ENCODE peak calls at places on chromosome 11, in eight cellular contexts. X is heart right ventricle; R is spleen; I is psoas muscle; V is adrenal gland; M is neural progenitor cell; F is H9; S is CD8-positive, alpha-beta T cell. A is an unnamed sample.

GRCh38 chr11:10807629-10808552 is 835 bp downstream of the EIF4G2 start:
- DNase-seq in I (peak; percentile 74), V (peak; percentile 70), M (peak; percentile 65), S (peak; percentile 37), R (peak; percentile 93), X (peak; percentile 86), F (no peak), A (peak; percentile 43)

GRCh38 chr11:134346101-134346975 is 14.6 kb downstream of the GLB1L2 start:
- DNase-seq in S (no peak), X (no peak), V (peak; percentile 13), I (no peak), M (no peak), R (no peak), F (peak; percentile 20), A (peak; percentile 7)

GRCh38 chr11:59510917-59511589 is at the start of gene OR4D9:
- DNase-seq in V (no peak), R (no peak), F (no peak), X (no peak), I (no peak), S (no peak), M (no peak), A (no peak)

GRCh38 chr11:8793114-8793777 is 110.7 kb downstream of the RPL27A start:
- DNase-seq in V (no peak), I (no peak), S (no peak), M (no peak), R (no peak), X (no peak), F (no peak), A (no peak)

GRCh38 chr11:7437706-7438105 is 47.6 kb upstream of the OLFML1 start:
- DNase-seq in X (no peak), R (no peak), S (no peak), I (no peak), M (no peak), F (no peak), V (no peak), A (no peak)

GRCh38 chr11:128040603-128041002 is 546.8 kb downstream of the ETS1 start:
- DNase-seq in R (no peak), V (no peak), S (no peak), M (no peak), F (no peak), X (no peak), I (no peak), A (no peak)

GRCh38 chr11:102111011-102111786 is 952 bp downstream of the YAP1 start:
- DNase-seq in R (no peak), S (no peak), X (peak; percentile 76), F (peak; percentile 91), M (peak; percentile 93), I (peak; percentile 85), V (peak; percentile 84), A (peak; percentile 76)

GRCh38 chr11:68370211-68371111 is 58.1 kb downstream of the LRP5 start:
- DNase-seq in R (no peak), I (no peak), M (no peak), S (no peak), X (peak; percentile 39), V (no peak), F (no peak), A (no peak)

GRCh38 chr11:117878314-117878938 is 2.0 kb upstream of the FXYD6 start:
- DNase-seq in X (no peak), R (no peak), F (no peak), V (peak; percentile 5), M (no peak), S (no peak), I (no peak), A (no peak)

GRCh38 chr11:1026163-1026450 is 10.4 kb downstream of the MUC6 start:
- DNase-seq in V (no peak), F (no peak), X (no peak), M (no peak), S (no peak), I (no peak), R (no peak), A (no peak)

GRCh38 chr11:118607401-118608267 is at the start of gene PHLDB1:
- DNase-seq in S (peak; percentile 57), M (peak; percentile 65), R (peak; percentile 84), F (peak; percentile 64), I (peak; percentile 72), V (peak; percentile 63), X (peak; percentile 76), A (peak; percentile 84)

GRCh38 chr11:44785856-44786606 is 59.3 kb downstream of the TSPAN18 start:
- DNase-seq in F (peak; percentile 55), X (no peak), S (no peak), V (no peak), R (peak; percentile 51), M (peak; percentile 41), I (no peak), A (no peak)

GRCh38 chr11:69392104-69392653 is 89.3 kb upstream of the LINC01488 start:
- DNase-seq in R (peak; percentile 34), F (no peak), V (no peak), S (no peak), I (no peak), M (no peak), X (no peak), A (no peak)

GRCh38 chr11:129733981-129734380 is 81.7 kb upstream of the TMEM45B start:
- DNase-seq in X (no peak), R (no peak), S (no peak), I (no peak), F (no peak), M (no peak), V (no peak), A (no peak)

GRCh38 chr11:16938061-16938460 is 76.2 kb downstream of the PLEKHA7 start:
- DNase-seq in F (no peak), M (no peak), V (no peak), S (no peak), X (no peak), I (no peak), R (no peak), A (no peak)

GRCh38 chr11:76236092-76237026 is 30.1 kb upstream of the WNT11 start:
- DNase-seq in S (peak; percentile 37), F (peak; percentile 84), R (peak; percentile 89), I (peak; percentile 71), M (peak; percentile 93), X (no peak), V (peak; percentile 78), A (no peak)
- H3K27ac ChIP-seq in S (peak overlapping the region; percentile 63), F (no peak overlapping the region), R (peak overlapping the region; percentile 91), I (peak overlapping the region; percentile 80), M (no peak overlapping the region), X (peak overlapping the region; percentile 87), V (peak overlapping the region; percentile 95), A (peak overlapping the region; percentile 26)

GRCh38 chr11:70510106-70510505 is 111.8 kb downstream of the CTTN start:
- DNase-seq in R (peak; percentile 42), M (no peak), X (no peak), S (no peak), F (no peak), V (no peak), I (no peak), A (no peak)

GRCh38 chr11:70510571-70510970 is 112.2 kb downstream of the CTTN start:
- DNase-seq in S (no peak), M (no peak), R (peak; percentile 40), V (no peak), F (no peak), X (no peak), I (peak; percentile 5), A (no peak)

GRCh38 chr11:70512716-70513115 is 114.4 kb downstream of the CTTN start:
- DNase-seq in X (no peak), S (no peak), R (no peak), I (no peak), V (no peak), M (no peak), F (no peak), A (no peak)

GRCh38 chr11:70509476-70509875 is 111.1 kb downstream of the CTTN start:
- DNase-seq in I (peak; percentile 8), S (no peak), R (peak; percentile 56), F (peak; percentile 30), V (no peak), M (peak; percentile 70), X (no peak), A (no peak)

DNA sequence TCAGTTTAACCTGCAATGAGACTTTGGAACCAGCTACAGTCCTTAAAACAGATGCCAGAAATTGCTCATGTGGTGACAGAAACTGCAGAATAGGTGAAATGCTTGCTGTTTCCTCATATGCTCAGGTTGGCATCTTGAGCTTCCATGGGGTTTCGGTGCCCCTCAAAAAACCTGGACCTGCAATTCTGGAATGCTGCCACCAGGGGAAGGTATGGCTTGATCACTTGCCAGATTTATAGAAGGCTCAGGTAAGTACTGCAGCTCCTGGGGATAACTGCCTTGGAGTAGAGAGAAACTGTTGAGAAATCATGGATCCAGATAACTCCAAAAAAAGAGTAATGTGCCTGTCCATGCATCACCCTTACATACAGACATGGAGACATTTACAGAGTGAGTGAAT is 113.0 kb downstream of the CTTN start:
- DNase-seq in M (no peak), R (no peak), F (peak; percentile 47), V (no peak), I (no peak), X (no peak), S (no peak), A (no peak)
- TF ChIP-seq CTCF in M (peak; percentile 41), R (no peak), F (peak; percentile 72), V (no peak), I (no peak), X (no peak), S (no peak), A (no peak)

GRCh38 chr11:64362339-64362738 is 3.4 kb downstream of the RPS6KA4 start:
- DNase-seq in R (no peak), X (no peak), V (no peak), F (no peak), S (no peak), M (no peak), I (no peak), A (no peak)

GRCh38 chr11:64359712-64360402 is 895 bp downstream of the RPS6KA4 start:
- DNase-seq in R (no peak), S (peak; percentile 32), M (no peak), I (no peak), F (no peak), V (no peak), X (no peak), A (no peak)

GRCh38 chr11:64358907-64359711 is at the start of gene RPS6KA4:
- DNase-seq in V (no peak), M (peak; percentile 88), F (no peak), R (peak; percentile 92), S (peak; percentile 47), I (peak; percentile 71), X (peak; percentile 51), A (peak; percentile 75)

GRCh38 chr11:64360403-64360980 is 1.5 kb downstream of the RPS6KA4 start:
- DNase-seq in R (no peak), M (no peak), S (no peak), X (no peak), V (no peak), F (no peak), I (no peak), A (peak; percentile 19)

DNA sequence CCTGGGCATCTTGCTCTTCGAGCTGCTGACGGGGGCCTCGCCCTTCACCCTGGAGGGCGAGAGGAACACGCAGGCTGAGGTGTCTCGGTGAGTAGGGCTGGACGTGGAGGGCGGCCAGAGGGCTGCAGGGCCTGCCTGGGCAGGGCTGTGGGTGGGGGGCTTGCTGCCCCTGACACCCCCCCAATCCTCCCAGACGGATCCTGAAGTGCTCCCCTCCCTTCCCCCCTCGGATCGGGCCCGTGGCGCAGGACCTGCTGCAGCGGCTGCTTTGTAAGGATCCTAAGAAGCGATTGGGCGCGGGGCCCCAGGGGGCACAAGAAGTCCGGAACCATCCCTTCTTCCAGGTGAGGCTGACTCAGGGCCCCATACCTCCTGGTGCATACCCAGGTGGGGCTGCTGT is 2.7 kb downstream of the RPS6KA4 start:
- DNase-seq in V (no peak), I (no peak), F (no peak), M (no peak), S (no peak), X (no peak), R (no peak), A (no peak)
- H3K4me1 ChIP-seq in V (peaks cover 27% of the 10 kb centered on the region), I (peaks cover 6% of the 10 kb centered on the region), F (peaks cover 2% of the 10 kb centered on the region), M (peaks cover 13% of the 10 kb centered on the region), S (peaks cover 30% of the 10 kb centered on the region), X (peaks cover 26% of the 10 kb centered on the region), R (peaks cover 43% of the 10 kb centered on the region), A (peaks cover 10% of the 10 kb centered on the region)

GRCh38 chr11:112785717-112786116 is 175.5 kb upstream of the NCAM1 start:
- DNase-seq in R (no peak), I (no peak), F (no peak), M (no peak), V (peak; percentile 62), S (no peak), X (peak; percentile 53), A (no peak)
- H3K27ac ChIP-seq in R (no peak overlapping the region), I (no peak overlapping the region), F (no peak overlapping the region), M (no peak overlapping the region), V (peak overlapping the region; percentile 32), S (no peak overlapping the region), X (peak overlapping the region; percentile 82), A (no peak overlapping the region)

A was measured in pancreas.